ENCODE peak calls at places on chromosomes 13 and 19, in six cellular contexts. P is HEK293T; K is colonic mucosa; L is bronchial epithelial cell; O is lung microvascular endothelial cell; A is stimulated activated CD8-positive, alpha-beta memory T cell treated with anti-CD3 and anti-CD28 coated beads, Interleukin-4, amount 100 ng/mL, for 1 hour. B is an unnamed sample.
A peak's percentile ranks its signal among the peaks of the same experiment; 100 is the strongest.

GRCh38 chr19:1874554-1875185 is 10.6 kb downstream of the ABHD17A start:
- DNase-seq in K (no peak), P (no peak), A (no peak), O (peak; percentile 56), L (no peak), B (no peak)

GRCh38 chr19:5957132-5957531 is 20.8 kb downstream of the RANBP3 start:
- DNase-seq in P (no peak), K (no peak), L (peak; percentile 58), O (no peak), A (no peak), B (no peak)

GRCh38 chr19:39997595-39998216 is 846 bp downstream of the ZNF546 start:
- DNase-seq in O (peak; percentile 26), L (no peak), P (no peak), K (no peak), A (no peak), B (no peak)

GRCh38 chr13:48411281-48412099 is 1.4 kb downstream of the LPAR6 start:
- DNase-seq in L (peak; percentile 32), K (peak; percentile 33), P (no peak), O (no peak), A (no peak), B (no peak)

GRCh38 chr19:17183858-17184271 is 31.3 kb upstream of the USE1 start:
- DNase-seq in A (no peak), K (no peak), L (no peak), P (no peak), O (no peak), B (no peak)

GRCh38 chr19:3161453-3161852 is 17.1 kb upstream of the S1PR4 start:
- DNase-seq in A (no peak), L (peak; percentile 59), K (no peak), P (no peak), O (peak; percentile 51), B (no peak)

GRCh38 chr19:33219261-33219812 is 6.3 kb downstream of the SLC7A10 start:
- DNase-seq in K (no peak), A (no peak), O (no peak), L (no peak), P (no peak), B (no peak)

GRCh38 chr13:93309886-93310520 is 83.4 kb downstream of the GPC6 start:
- DNase-seq in O (no peak), P (no peak), A (no peak), K (no peak), L (peak; percentile 75), B (no peak)

GRCh38 chr19:30848626-30849322 is 476.6 kb downstream of the ZNF536 start:
- DNase-seq in O (no peak), P (no peak), L (no peak), A (no peak), K (no peak), B (no peak)

GRCh38 chr19:46383171-46383815 is 30.1 kb downstream of the CCDC8 start:
- DNase-seq in A (no peak), L (no peak), O (no peak), P (no peak), K (no peak), B (no peak)

GRCh38 chr19:15072930-15073647 is 8.9 kb upstream of the OR1I1 start:
- DNase-seq in O (no peak), A (no peak), P (no peak), L (peak; percentile 38), K (no peak), B (no peak)

GRCh38 chr19:21432590-21432989 is 35.7 kb downstream of the ZNF493 start:
- DNase-seq in P (no peak), O (no peak), A (no peak), K (no peak), L (peak; percentile 2), B (no peak)

GRCh38 chr19:6103217-6103644 is 7.1 kb downstream of the RFX2 start:
- DNase-seq in O (peak; percentile 60), K (no peak), L (peak; percentile 99), P (no peak), A (no peak), B (peak; percentile 95)

GRCh38 chr19:5985098-5985783 is 7.3 kb upstream of the RANBP3 start:
- DNase-seq in O (no peak), A (no peak), L (peak; percentile 49), K (no peak), P (no peak), B (no peak)

GRCh38 chr13:51760592-51760991 is 43.4 kb downstream of the DHRS12 start:
- DNase-seq in L (no peak), K (no peak), O (no peak), P (no peak), A (no peak), B (no peak)

GRCh38 chr13:97112451-97113152 is 109.5 kb upstream of the MBNL2 start:
- DNase-seq in P (no peak), O (no peak), K (no peak), A (no peak), L (no peak), B (no peak)

GRCh38 chr19:1383014-1383310 is 745 bp upstream of the NDUFS7 start:
- DNase-seq in A (no peak), L (no peak), O (no peak), K (no peak), P (no peak), B (no peak)

GRCh38 chr19:19111138-19111835 is 27.0 kb downstream of the TMEM161A start:
- DNase-seq in O (no peak), K (no peak), L (no peak), A (no peak), P (no peak), B (no peak)

GRCh38 chr13:100273576-100273975 is 184.7 kb downstream of the PCCA start:
- DNase-seq in K (no peak), L (no peak), O (peak; percentile 2), P (no peak), A (no peak), B (no peak)

GRCh38 chr19:37227996-37228395 is 10.0 kb downstream of the ZNF383 start:
- DNase-seq in L (no peak), P (no peak), O (no peak), A (no peak), K (no peak), B (no peak)

GRCh38 chr13:40992678-40993077 is 26.4 kb downstream of the ELF1 start:
- DNase-seq in O (no peak), P (no peak), A (no peak), L (peak; percentile 28), K (no peak), B (no peak)

GRCh38 chr19:17780781-17781180 is 14.2 kb upstream of the B3GNT3 start:
- DNase-seq in K (no peak), P (no peak), O (no peak), A (no peak), L (no peak), B (no peak)

GRCh38 chr19:55545443-55545842 is at the start of gene SBK3:
- DNase-seq in O (no peak), P (peak; percentile 3), A (no peak), L (no peak), K (no peak), B (no peak)

GRCh38 chr19:6056801-6057650 is 53.3 kb downstream of the RFX2 start:
- DNase-seq in O (peak; percentile 96), P (no peak), L (peak; percentile 98), K (peak; percentile 65), A (no peak), B (peak; percentile 96)

GRCh38 chr19:31261019-31261595 is 88.1 kb downstream of the TSHZ3 start:
- DNase-seq in P (no peak), L (no peak), K (peak; percentile 10), A (no peak), O (no peak), B (no peak)

GRCh38 chr19:18338471-18339001 is 1.9 kb upstream of the PGPEP1 start:
- DNase-seq in L (no peak), K (no peak), A (no peak), O (no peak), P (no peak), B (no peak)

GRCh38 chr13:100921139-100921538 is 246.5 kb upstream of the TMTC4 start:
- DNase-seq in K (no peak), L (no peak), P (no peak), A (no peak), O (no peak), B (no peak)

GRCh38 chr13:113093580-113094409 is 11.8 kb upstream of the F7 start:
- DNase-seq in O (no peak), P (no peak), K (no peak), L (no peak), A (no peak), B (no peak)

GRCh38 chr13:34777914-34778303 is 164.2 kb upstream of the NBEA start:
- DNase-seq in O (no peak), P (no peak), L (no peak), K (no peak), A (no peak), B (no peak)

GRCh38 chr13:106212436-106213010 is 322.9 kb downstream of the EFNB2 start:
- DNase-seq in A (no peak), P (no peak), O (no peak), L (no peak), K (no peak), B (no peak)